ENCODE peak calls at places on chromosome 15, in four cellular contexts. D is foreskin fibroblast, V is GM23248, B is NCI-H460. M is an unnamed sample.

GRCh38 chr15:36208868-36209582 is 370.4 kb upstream of the CDIN1 start:
- DNase-seq in D (no peak), V (peak), B (no peak), M (no peak)

GRCh38 chr15:53589526-53590057 is 169.9 kb downstream of the WDR72 start:
- DNase-seq in D (no peak), V (no peak), B (no peak), M (no peak)

GRCh38 chr15:38038659-38039442 is 104.4 kb downstream of the TMCO5A start:
- DNase-seq in D (peak), V (peak), B (no peak), M (peak)

GRCh38 chr15:35546581-35547381 is 816 bp upstream of the DPH6 start:
- DNase-seq in D (no peak), V (no peak), B (no peak), M (no peak)

GRCh38 chr15:41790756-41791546 is 16.7 kb downstream of the MAPKBP1 start:
- DNase-seq in D (no peak), V (peak), B (no peak), M (peak)

GRCh38 chr15:66715181-66715624 is 13.2 kb downstream of the SMAD6 start:
- DNase-seq in D (no peak), V (no peak), B (no peak), M (no peak)

GRCh38 chr15:97745481-97746071 is 214.9 kb upstream of the ARRDC4 start:
- DNase-seq in D (no peak), V (peak), B (peak), M (no peak)

GRCh38 chr15:72554471-72555425 is 80.6 kb downstream of the ARIH1 start:
- DNase-seq in D (peak), V (peak), B (peak), M (peak)

GRCh38 chr15:99485992-99486370 is 79.8 kb upstream of the MEF2A start:
- DNase-seq in D (no peak), V (no peak), B (no peak), M (no peak)

GRCh38 chr15:88255496-88256171 is 905 bp downstream of the NTRK3 start:
- DNase-seq in D (peak), V (peak), B (peak), M (no peak)

GRCh38 chr15:60179786-60180391 is 175.8 kb downstream of the FOXB1 start:
- DNase-seq in D (peak), V (peak), B (peak), M (peak)

GRCh38 chr15:34179257-34179656 is 30.6 kb downstream of the KATNBL1 start:
- DNase-seq in D (no peak), V (no peak), B (no peak), M (no peak)

GRCh38 chr15:94027571-94027970 is 203.8 kb upstream of the MCTP2 start:
- DNase-seq in D (no peak), V (no peak), B (no peak), M (no peak)

GRCh38 chr15:80996247-80996646 is 4.5 kb upstream of the TLNRD1 start:
- DNase-seq in D (no peak), V (no peak), B (no peak), M (no peak)

GRCh38 chr15:41891946-41892345 is 1.9 kb downstream of the SPTBN5 start:
- DNase-seq in D (no peak), V (no peak), B (no peak), M (no peak)

GRCh38 chr15:53197426-53197839 is 407.3 kb upstream of the ONECUT1 start:
- DNase-seq in D (no peak), V (peak), B (peak), M (no peak)

GRCh38 chr15:100986158-100986896 is 67.2 kb downstream of the LRRK1 start:
- DNase-seq in D (no peak), V (no peak), B (no peak), M (no peak)

M was measured in fibroblast of gingiva.